ENCODE peak calls at places on chromosomes 16 and 17, in four cellular contexts. One of them, this sample, is unnamed.

GRCh38 chr17:57343717-57344116 is 87.4 kb downstream of the MSI2 start:
- DNase-seq in K562: no peak
- DNase-seq in A549: no peak
- DNase-seq in HepG2: no peak
- DNase-seq in this sample: no peak

GRCh38 chr16:68784721-68785120 is 47.6 kb downstream of the CDH1 start:
- DNase-seq in A549: no peak
- DNase-seq in HepG2: no peak
- DNase-seq in K562: no peak
- DNase-seq in this sample: no peak

GRCh38 chr17:7261377-7262191 is 694 bp downstream of the CLDN7 start:
- DNase-seq in A549: no peak
- DNase-seq in HepG2: no peak
- DNase-seq in K562: no peak
- DNase-seq in this sample: peak; percentile 27

GRCh38 chr17:2396568-2397246 is 4.2 kb downstream of the MNT start:
- DNase-seq in HepG2: peak; percentile 95
- DNase-seq in K562: peak; percentile 52
- DNase-seq in A549: peak; percentile 86
- DNase-seq in this sample: peak; percentile 88

GRCh38 chr17:42266918-42267766 is 9.0 kb downstream of the STAT5B start:
- DNase-seq in HepG2: no peak
- DNase-seq in K562: peak; percentile 43
- DNase-seq in A549: peak; percentile 79
- DNase-seq in this sample: no peak

GRCh38 chr17:42675348-42675983 is 1.3 kb downstream of the PLEKHH3 start:
- DNase-seq in HepG2: no peak
- DNase-seq in K562: peak; percentile 41
- DNase-seq in A549: no peak
- DNase-seq in this sample: no peak

GRCh38 chr17:16417896-16418683 is 2.7 kb downstream of the TRPV2 start:
- DNase-seq in HepG2: no peak
- DNase-seq in A549: no peak
- DNase-seq in K562: no peak
- DNase-seq in this sample: no peak

GRCh38 chr17:45228121-45228941 is 6.6 kb downstream of the FMNL1 start:
- DNase-seq in HepG2: no peak
- DNase-seq in K562: no peak
- DNase-seq in A549: no peak
- DNase-seq in this sample: no peak

GRCh38 chr17:50459081-50459676 is 9.5 kb downstream of the CHAD start:
- DNase-seq in HepG2: peak; percentile 95
- DNase-seq in K562: no peak
- DNase-seq in A549: no peak
- DNase-seq in this sample: no peak

GRCh38 chr16:35732046-35732810 is 2272.8 kb downstream of the TP53TG3F start:
- DNase-seq in K562: no peak
- DNase-seq in A549: no peak
- DNase-seq in HepG2: no peak
- DNase-seq in this sample: no peak

GRCh38 chr16:11257131-11257938 is 1.3 kb upstream of the SOCS1 start:
- DNase-seq in A549: peak; percentile 91
- DNase-seq in HepG2: peak; percentile 85
- DNase-seq in K562: peak; percentile 64
- DNase-seq in this sample: peak; percentile 80

GRCh38 chr17:77779711-77780539 is 178.6 kb upstream of the TNRC6C start:
- DNase-seq in HepG2: no peak
- DNase-seq in K562: no peak
- DNase-seq in A549: no peak
- DNase-seq in this sample: no peak

GRCh38 chr16:68452176-68452575 is 3.9 kb upstream of the SMPD3 start:
- DNase-seq in A549: no peak
- DNase-seq in HepG2: no peak
- DNase-seq in K562: no peak
- DNase-seq in this sample: no peak

GRCh38 chr17:82330322-82331239 is 3.0 kb downstream of the SECTM1 start:
- DNase-seq in K562: peak; percentile 59
- DNase-seq in HepG2: peak; percentile 85
- DNase-seq in A549: no peak
- DNase-seq in this sample: no peak

GRCh38 chr17:71447644-71448043 is 673.2 kb upstream of the SOX9 start:
- DNase-seq in K562: no peak
- DNase-seq in HepG2: no peak
- DNase-seq in A549: no peak
- DNase-seq in this sample: no peak

DNA sequence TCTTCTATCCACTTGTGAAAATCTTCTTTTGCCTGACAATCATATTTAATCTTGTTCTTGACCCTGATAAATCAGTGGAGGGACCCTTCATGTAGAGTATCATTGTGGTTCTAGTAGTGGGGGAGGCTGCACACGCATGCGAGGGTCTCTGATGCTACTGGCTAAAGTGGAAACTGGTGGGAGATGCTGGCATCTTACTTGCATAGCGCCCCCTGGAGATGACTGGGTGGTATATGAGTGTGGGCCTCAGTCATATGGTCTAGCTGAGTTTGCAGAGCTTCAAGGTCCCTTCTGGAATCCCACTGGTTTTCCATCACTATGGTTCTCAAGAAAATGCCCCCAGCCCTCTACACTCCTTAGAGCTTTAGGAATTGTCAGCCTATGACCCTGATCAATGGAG is 236.4 kb upstream of the AXIN2 start:
- DNase-seq in HepG2: peak; percentile 50
- DNase-seq in K562: peak; percentile 12
- DNase-seq in A549: no peak
- DNase-seq in this sample: peak; percentile 67
- TF ChIP-seq NR3C1 in HepG2: no peak
- TF ChIP-seq NR3C1 in K562: no peak
- TF ChIP-seq NR3C1 in A549: no peak
- TF ChIP-seq NR3C1 in this sample: no peak

DNA sequence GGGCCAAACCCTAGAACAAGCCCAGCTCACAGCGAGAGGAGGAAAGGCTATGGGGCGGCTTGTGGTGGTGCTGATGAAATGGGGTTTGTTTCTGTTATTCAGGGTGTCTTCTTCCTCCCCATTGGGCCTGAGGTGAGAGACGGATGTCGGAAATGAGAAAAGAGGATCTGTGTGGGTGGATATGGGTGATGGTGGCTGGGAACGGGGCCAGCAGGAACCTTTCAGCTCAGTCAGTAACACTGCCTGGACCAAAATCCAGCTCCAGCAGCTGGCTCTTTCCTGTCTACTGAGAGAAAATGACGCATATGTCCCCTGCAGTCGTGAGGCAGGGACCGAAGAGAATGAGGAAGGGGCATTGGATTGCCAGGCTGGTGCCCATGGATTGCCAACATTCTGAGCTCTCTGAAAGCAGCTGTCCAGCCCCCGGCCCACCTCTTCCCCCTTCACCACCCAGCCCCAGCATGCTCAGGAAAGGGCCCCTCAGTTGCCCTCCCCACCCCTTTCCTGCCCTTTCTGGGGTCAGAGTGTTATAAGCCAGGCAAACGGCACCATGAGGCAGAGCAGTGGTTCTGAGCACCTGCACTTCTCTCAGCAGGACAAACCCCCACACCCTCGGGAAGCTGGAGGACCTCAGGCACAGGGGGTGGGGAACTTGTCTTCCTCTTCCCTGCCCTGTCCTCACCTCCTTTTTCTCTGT is 4.0 kb downstream of the MYH3 start:
- DNase-seq in A549: no peak
- DNase-seq in K562: no peak
- DNase-seq in HepG2: no peak
- DNase-seq in this sample: no peak
- TF ChIP-seq NR3C1 in A549: no peak
- TF ChIP-seq NR3C1 in K562: no peak
- TF ChIP-seq NR3C1 in HepG2: no peak
- TF ChIP-seq NR3C1 in this sample: no peak

DNA sequence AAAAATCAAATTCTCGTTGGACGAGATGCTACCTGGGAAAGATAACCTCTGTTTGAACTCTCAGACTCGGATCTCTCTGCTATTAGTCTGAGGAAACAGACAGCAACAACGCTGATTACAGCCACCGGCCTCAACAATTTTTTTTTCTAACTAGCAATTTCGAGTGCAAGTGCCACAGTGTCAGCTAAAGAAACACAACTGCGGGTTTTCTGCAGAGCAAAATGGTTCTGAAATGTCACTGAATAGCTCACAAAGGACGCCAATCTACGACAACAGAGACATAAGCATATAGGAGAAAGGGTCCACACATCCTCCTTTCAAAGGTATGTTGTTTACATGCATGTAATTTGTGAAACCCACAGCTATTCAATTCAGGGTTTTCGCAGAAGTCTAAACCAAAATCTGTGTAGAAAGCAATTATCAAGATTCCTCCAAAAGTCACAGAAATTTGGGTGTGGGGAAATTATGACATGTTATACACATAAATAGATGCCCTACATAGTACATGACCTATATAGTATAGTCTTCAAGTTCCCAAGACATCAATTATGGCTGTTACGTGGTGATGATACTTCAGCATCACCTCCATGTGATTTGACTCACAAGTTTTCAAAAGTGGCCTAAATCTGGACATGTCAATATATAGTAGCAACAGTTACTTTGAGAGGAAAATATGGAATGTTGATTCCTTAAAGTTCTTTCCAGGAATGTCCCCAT is 135.7 kb downstream of the SKAP1 start:
- DNase-seq in HepG2: no peak
- DNase-seq in A549: no peak
- DNase-seq in K562: no peak
- DNase-seq in this sample: no peak
- TF ChIP-seq NR3C1 in HepG2: no peak
- TF ChIP-seq NR3C1 in A549: no peak
- TF ChIP-seq NR3C1 in K562: no peak
- TF ChIP-seq NR3C1 in this sample: no peak

DNA sequence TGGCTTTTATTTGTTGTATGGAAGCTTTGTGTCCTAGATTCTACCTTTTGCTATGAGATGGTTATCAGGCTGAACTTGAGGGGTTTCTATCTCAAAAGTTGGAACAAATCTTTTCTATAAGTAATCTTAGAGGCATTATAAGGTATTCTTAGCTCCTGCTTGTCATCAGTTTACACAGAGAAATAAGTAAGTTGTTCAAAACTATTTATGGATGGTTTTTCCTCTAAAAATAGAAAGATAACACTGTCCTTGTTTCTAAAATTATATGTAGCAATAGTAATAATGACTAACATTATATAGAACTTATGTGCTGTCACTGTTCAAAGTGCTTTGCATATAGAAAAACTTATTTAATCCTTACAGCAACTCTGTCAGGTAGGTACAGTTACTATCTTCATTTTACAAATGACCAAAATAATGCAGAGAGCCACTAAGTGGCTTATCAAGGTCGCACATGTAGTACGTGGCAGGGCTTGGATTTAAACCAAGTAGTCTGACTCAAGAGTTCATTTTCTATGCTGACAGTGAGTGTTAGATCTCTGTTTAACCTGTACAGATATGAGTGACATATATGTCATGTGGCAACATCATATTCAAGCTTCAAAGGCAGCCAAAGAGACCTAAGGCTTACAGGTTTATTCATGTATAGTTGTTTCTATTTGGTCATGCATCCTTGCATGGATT is 59.0 kb downstream of the PHKB start:
- DNase-seq in K562: peak; percentile 44
- DNase-seq in A549: no peak
- DNase-seq in HepG2: no peak
- DNase-seq in this sample: no peak
- TF ChIP-seq NR3C1 in K562: no peak
- TF ChIP-seq NR3C1 in A549: no peak
- TF ChIP-seq NR3C1 in HepG2: no peak
- TF ChIP-seq NR3C1 in this sample: no peak

DNA sequence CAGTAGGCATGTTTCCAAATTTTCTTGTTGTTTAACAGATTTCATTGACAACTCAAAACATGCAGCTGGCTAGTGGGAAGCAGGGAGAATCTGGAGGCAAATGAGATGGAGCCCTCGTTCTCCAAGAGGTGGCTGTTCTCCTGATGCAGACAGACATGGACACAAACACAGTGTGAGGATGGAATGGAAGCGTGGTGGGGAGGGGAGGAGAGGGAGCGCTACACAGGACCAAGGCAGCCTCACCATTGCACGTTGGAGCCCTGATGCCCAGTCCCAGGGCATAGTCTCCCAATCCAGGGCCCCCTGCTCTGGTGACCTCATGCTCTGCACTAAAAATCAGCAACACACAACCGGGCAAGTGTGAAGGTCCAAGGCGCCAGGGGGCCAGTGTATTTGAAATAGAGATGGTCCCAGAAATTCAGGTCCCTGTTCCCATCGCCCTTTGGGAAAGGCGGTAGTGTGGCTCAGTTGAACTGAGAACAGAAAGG is 31.6 kb downstream of the SMARCE1 start:
- DNase-seq in A549: no peak
- DNase-seq in K562: no peak
- DNase-seq in HepG2: no peak
- DNase-seq in this sample: no peak
- TF ChIP-seq NR3C1 in A549: no peak
- TF ChIP-seq NR3C1 in K562: no peak
- TF ChIP-seq NR3C1 in HepG2: no peak
- TF ChIP-seq NR3C1 in this sample: no peak

DNA sequence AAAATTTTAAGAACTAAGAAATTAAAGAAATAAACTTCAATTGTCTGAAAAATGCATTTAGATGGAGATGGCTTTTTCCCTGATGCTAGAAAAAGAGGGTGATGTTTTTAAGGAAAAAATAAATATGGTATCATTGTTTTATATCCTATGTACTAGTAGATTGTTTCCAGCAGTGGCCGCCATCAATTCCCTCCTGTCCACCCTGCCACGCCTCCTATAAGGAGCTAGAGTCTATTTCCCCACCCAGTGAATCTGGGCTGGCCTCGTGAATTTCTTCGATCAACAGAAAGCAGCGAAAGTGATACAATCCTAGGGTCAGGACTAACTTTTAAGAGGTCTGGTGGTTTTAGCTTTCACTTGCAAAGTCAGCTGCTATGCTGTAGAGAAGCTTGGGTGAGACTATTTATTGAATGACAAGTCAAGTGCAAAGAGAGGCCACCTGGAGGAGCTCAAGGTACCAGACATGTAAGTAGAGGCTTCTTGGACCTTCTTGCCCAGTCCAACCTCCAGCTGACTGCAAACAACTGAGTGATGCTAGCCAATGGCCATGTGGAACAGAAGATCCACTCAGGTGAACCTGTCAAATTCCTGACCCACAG is 80.9 kb upstream of the MTMR4 start:
- DNase-seq in HepG2: no peak
- DNase-seq in K562: no peak
- DNase-seq in A549: no peak
- DNase-seq in this sample: no peak
- TF ChIP-seq NR3C1 in HepG2: no peak
- TF ChIP-seq NR3C1 in K562: no peak
- TF ChIP-seq NR3C1 in A549: no peak
- TF ChIP-seq NR3C1 in this sample: no peak

This sample was measured in WTC11.